ENCODE peak calls at places on chromosomes 6 and 20, in seven cellular contexts. H, V, L, F, W, C and O are unnamed samples.

GRCh38 chr20:57579331-57579897 is 18.5 kb downstream of the PCK1 start:
- DNase-seq in C (no peak), H (no peak), V (no peak), W (no peak), F (no peak), L (no peak), O (no peak)

GRCh38 chr6:113562248-113562647 is 294.9 kb upstream of the MARCKS start:
- DNase-seq in L (no peak), W (no peak), V (no peak), F (no peak), H (no peak), C (no peak), O (no peak)

GRCh38 chr20:17510548-17510947 is 20.6 kb downstream of the BFSP1 start:
- DNase-seq in L (no peak), V (no peak), C (no peak), W (no peak), F (no peak), H (no peak), O (no peak)

GRCh38 chr6:122780114-122780513 is 598 bp downstream of the FABP7 start:
- DNase-seq in H (no peak), F (no peak), L (no peak), C (no peak), V (no peak), W (no peak), O (no peak)

GRCh38 chr20:46779831-46780230 is 70.4 kb downstream of the SLC2A10 start:
- DNase-seq in H (no peak), W (no peak), V (no peak), L (no peak), C (no peak), F (no peak), O (no peak)

GRCh38 chr6:153129873-153130514 is 1.1 kb downstream of the RGS17 start:
- DNase-seq in L (no peak), V (no peak), H (no peak), W (no peak), C (peak), F (no peak), O (peak)

GRCh38 chr6:57116776-57117175 is 26.8 kb downstream of the ZNF451 start:
- DNase-seq in C (no peak), F (no peak), H (no peak), W (no peak), V (no peak), L (no peak), O (no peak)

GRCh38 chr6:85669735-85670194 is 27.1 kb upstream of the SYNCRIP start:
- DNase-seq in V (peak), W (no peak), L (no peak), F (no peak), H (no peak), C (no peak), O (peak)

GRCh38 chr6:32970413-32971244 is 2.2 kb downstream of the BRD2 start:
- DNase-seq in L (peak), F (peak), H (peak), C (peak), W (peak), V (peak), O (peak)

GRCh38 chr6:30615219-30615957 is 1.7 kb downstream of the PPP1R10 start:
- DNase-seq in C (peak), V (peak), W (peak), H (peak), F (peak), L (no peak), O (no peak)

GRCh38 chr20:19737025-19737424 is 21.0 kb upstream of the RIN2 start:
- DNase-seq in H (no peak), C (no peak), W (no peak), F (no peak), L (no peak), V (no peak), O (peak)

GRCh38 chr20:48214601-48215000 is 429.3 kb upstream of the SULF2 start:
- DNase-seq in V (no peak), C (no peak), F (no peak), L (no peak), W (no peak), H (no peak), O (no peak)

GRCh38 chr6:18389479-18389878 is 2.3 kb downstream of the RNF144B start:
- DNase-seq in V (no peak), H (no peak), C (no peak), F (no peak), W (no peak), L (no peak), O (no peak)

GRCh38 chr6:111492499-111492898 is 9.5 kb upstream of the REV3L start:
- DNase-seq in V (no peak), F (no peak), C (no peak), H (no peak), W (no peak), L (no peak), O (no peak)

GRCh38 chr20:32241807-32242206 is 34.1 kb downstream of the POFUT1 start:
- DNase-seq in V (no peak), H (no peak), F (no peak), L (no peak), W (no peak), C (no peak), O (no peak)

GRCh38 chr6:87182321-87182720 is 27.0 kb downstream of the ZNF292 start:
- DNase-seq in H (no peak), V (no peak), C (no peak), L (no peak), F (no peak), W (no peak), O (no peak)

GRCh38 chr6:159952289-159953005 is 16.4 kb upstream of the IGF2R start:
- DNase-seq in L (no peak), F (no peak), V (no peak), C (no peak), H (no peak), W (no peak), O (no peak)

GRCh38 chr20:21529863-21530262 is 16.0 kb upstream of the NKX2-2 start:
- DNase-seq in C (peak), L (no peak), V (peak), W (no peak), H (no peak), F (no peak), O (no peak)

GRCh38 chr6:34357937-34358336 is 34.5 kb downstream of the NUDT3 start:
- DNase-seq in H (no peak), W (no peak), C (no peak), L (no peak), F (no peak), V (no peak), O (no peak)

GRCh38 chr6:6688283-6688682 is 99.8 kb downstream of the LY86 start:
- DNase-seq in L (no peak), F (no peak), V (no peak), H (peak), C (peak), W (no peak), O (no peak)

GRCh38 chr6:144778773-144779531 is 493.8 kb downstream of the UTRN start:
- DNase-seq in C (no peak), L (no peak), W (no peak), V (no peak), H (no peak), F (no peak), O (no peak)
- TF ChIP-seq CTCF in C (peak), L (no peak), W (no peak), V (peak), H (no peak), F (no peak), O (no peak)

GRCh38 chr20:52826321-52826720 is 145.8 kb upstream of the TSHZ2 start:
- DNase-seq in F (no peak), V (no peak), L (no peak), W (no peak), C (no peak), H (no peak), O (no peak)
- H3K27ac ChIP-seq in F (no peak), V (no peak), L (no peak), W (no peak), C (no peak), H (no peak), O (no peak)

GRCh38 chr20:56181593-56181992 is 66.9 kb upstream of the MC3R start:
- DNase-seq in H (no peak), W (no peak), V (no peak), L (no peak), F (no peak), C (no peak), O (no peak)
- TF ChIP-seq CTCF in H (no peak), W (no peak), V (no peak), L (peak), F (no peak), C (peak), O (peak)

DNA sequence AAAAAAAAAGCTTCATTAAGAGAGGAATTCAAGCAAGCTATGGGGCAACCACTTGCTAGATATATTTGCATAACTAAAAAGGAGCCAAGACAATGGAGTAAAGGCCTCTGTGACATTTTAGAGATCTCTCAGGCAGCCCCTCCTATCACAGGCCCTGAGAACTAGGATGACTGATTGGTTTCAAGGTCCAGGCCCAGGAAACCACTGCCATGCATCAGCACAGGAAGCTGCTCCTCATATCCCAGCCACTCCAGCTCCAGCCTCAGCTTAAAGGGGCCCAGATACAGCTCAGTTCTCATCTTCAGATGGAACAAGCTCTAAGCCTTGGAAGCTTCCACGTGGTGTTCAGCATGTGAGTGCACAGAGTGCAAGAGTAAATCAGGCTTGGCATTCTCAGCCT is 21.1 kb upstream of the THBS2 start:
- DNase-seq in F (no peak), C (no peak), V (no peak), H (no peak), W (no peak), L (no peak), O (no peak)
- H3K27ac ChIP-seq in F (no peak), C (no peak), V (no peak), H (no peak), W (no peak), L (no peak), O (no peak)

DNA sequence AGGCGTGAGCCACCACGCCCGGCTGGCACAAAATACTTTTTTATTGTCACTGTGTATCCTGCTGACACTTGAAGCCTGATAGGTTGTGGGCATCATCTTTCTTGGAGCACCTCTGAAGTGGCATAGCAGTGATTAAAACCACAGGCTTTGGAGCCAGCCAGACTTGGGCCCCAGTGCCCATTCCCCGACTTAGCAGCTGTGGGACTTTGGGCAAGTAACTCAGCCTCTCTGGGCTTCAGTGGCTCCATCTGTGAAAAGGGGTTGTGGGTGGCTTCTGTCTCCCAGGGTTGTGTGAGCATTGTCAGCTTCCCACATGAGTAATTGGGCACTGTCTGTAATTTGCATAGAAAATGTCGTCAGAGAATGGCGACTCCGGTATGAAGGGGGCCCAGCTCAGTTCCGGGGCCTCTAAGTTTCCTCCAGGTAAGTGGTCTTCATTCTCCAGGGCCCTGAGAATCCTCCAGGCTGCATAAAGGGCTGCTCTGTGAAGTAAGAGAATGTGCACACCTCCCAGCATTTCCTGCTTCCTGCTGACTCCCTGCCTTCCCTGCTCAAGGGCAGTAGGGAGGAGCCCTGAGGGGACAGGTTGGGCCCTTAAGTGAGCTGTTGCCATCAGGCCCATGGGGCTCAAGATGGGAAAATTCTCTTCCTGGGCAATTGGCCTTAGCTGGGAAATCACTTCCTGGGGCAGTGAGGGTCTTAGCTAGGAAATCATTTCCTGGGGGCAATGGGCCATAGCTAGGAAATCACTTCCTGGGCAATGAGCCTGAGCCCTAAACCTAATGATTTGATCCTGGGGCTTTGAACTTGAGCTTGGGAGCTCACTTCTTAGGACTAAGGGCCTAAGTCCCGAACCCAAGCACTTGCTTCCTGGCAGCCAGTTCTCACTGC is 27.2 kb downstream of the ARHGAP40 start:
- DNase-seq in V (peak), W (no peak), F (no peak), H (no peak), L (no peak), C (no peak), O (no peak)
- TF ChIP-seq CTCF in V (no peak), W (no peak), F (no peak), H (no peak), L (no peak), C (no peak), O (no peak)

GRCh38 chr20:2984028-2984501 is 59.4 kb upstream of the GNRH2 start:
- DNase-seq in L (no peak), V (no peak), C (no peak), H (no peak), W (no peak), F (no peak), O (no peak)
- H3K27ac ChIP-seq in L (no peak), V (no peak), C (no peak), H (no peak), W (no peak), F (no peak), O (no peak)

GRCh38 chr6:90432937-90433336 is 136.3 kb upstream of the BACH2 start:
- DNase-seq in F (no peak), L (no peak), W (no peak), V (no peak), C (no peak), H (no peak), O (no peak)
- TF ChIP-seq CTCF in F (no peak), L (no peak), W (no peak), V (no peak), C (no peak), H (no peak), O (no peak)

GRCh38 chr6:148530976-148531375 is 188.3 kb downstream of the SASH1 start:
- DNase-seq in H (no peak), V (no peak), C (no peak), L (no peak), W (no peak), F (no peak), O (no peak)
- H3K27ac ChIP-seq in H (no peak), V (no peak), C (no peak), L (peak), W (no peak), F (peak), O (no peak)

GRCh38 chr20:34072076-34072475 is 40.0 kb downstream of the EIF2S2 start:
- DNase-seq in W (no peak), L (no peak), C (no peak), H (no peak), F (no peak), V (no peak), O (no peak)

GRCh38 chr20:34069341-34070078 is 42.5 kb downstream of the EIF2S2 start:
- DNase-seq in W (peak), L (peak), F (peak), C (peak), V (peak), H (peak), O (peak)

GRCh38 chr20:34072778-34073177 is 39.3 kb downstream of the EIF2S2 start:
- DNase-seq in C (no peak), W (no peak), H (no peak), V (no peak), F (no peak), L (no peak), O (no peak)

GRCh38 chr20:34068001-34068400 is 44.0 kb downstream of the EIF2S2 start:
- DNase-seq in L (no peak), H (no peak), W (no peak), V (no peak), F (no peak), C (no peak), O (no peak)

DNA sequence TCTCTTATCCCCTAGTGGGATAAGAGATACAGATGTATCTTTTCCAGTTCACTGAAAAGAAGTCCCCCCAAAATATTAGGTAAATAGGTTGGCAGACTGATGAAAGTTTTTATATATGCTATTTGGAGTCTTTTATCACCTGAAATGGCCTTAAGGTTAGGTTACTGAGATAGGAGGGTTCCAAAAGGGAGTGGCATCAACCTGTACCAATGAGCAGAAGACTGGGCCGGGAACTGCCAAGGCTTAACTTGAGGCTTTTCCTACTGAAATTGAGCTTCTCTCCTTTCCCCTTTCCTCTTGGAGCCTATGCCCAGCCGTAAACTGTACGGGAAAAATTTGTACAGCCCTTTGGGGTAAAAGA is 42.0 kb downstream of the EIF2S2 start:
- DNase-seq in H (no peak), F (no peak), C (no peak), V (no peak), L (no peak), W (no peak), O (no peak)
- TF ChIP-seq CTCF in H (no peak), F (no peak), C (no peak), V (peak), L (no peak), W (no peak), O (peak)

GRCh38 chr6:89321571-89321970 is 6.5 kb upstream of the GABRR2 start:
- DNase-seq in W (no peak), C (no peak), V (no peak), L (no peak), F (no peak), H (no peak), O (no peak)

GRCh38 chr6:89324304-89324703 is 9.2 kb upstream of the GABRR2 start:
- DNase-seq in F (no peak), L (no peak), C (no peak), W (no peak), H (no peak), V (no peak), O (no peak)

GRCh38 chr6:89320012-89320559 is 5.0 kb upstream of the GABRR2 start:
- DNase-seq in W (no peak), C (no peak), H (no peak), V (no peak), L (no peak), F (no peak), O (no peak)

GRCh38 chr6:89323461-89324098 is 8.5 kb upstream of the GABRR2 start:
- DNase-seq in F (no peak), V (no peak), C (no peak), H (no peak), L (no peak), W (no peak), O (no peak)

GRCh38 chr6:89321131-89321530 is 6.0 kb upstream of the GABRR2 start:
- DNase-seq in C (no peak), L (no peak), V (no peak), W (no peak), F (no peak), H (no peak), O (no peak)
- H3K27ac ChIP-seq in C (no peak), L (no peak), V (no peak), W (no peak), F (no peak), H (no peak), O (no peak)